ENCODE peak calls at places on chromosomes 5 and 9, in eight cellular contexts. Q is SK-N-SH; B is activated gamma-delta T cell treated with anti-CD3 and anti-CD28 coated beads, Interleukin-2, amount 50 U/mL, for 16 hours; S is SJSA1; P is activated T-cell treated with anti-CD3 and anti-CD28 coated beads for 1 hour; O is HTR-8/SVneo; G is H4; U is transverse colon. Z is an unnamed sample.

GRCh38 chr5:80777347-80778287 is 122.8 kb upstream of the DHFR start:
- DNase-seq in O (no peak), U (no peak), G (no peak), P (no peak), S (no peak), Q (peak; percentile 37), B (no peak), Z (no peak)

GRCh38 chr9:14750871-14751270 is 28.3 kb upstream of the CER1 start:
- DNase-seq in Q (no peak), O (no peak), U (no peak), P (no peak), B (no peak), S (no peak), G (no peak), Z (no peak)

GRCh38 chr9:99011161-99011709 is 67.5 kb downstream of the COL15A1 start:
- DNase-seq in S (no peak), G (peak; percentile 62), O (no peak), Q (no peak), P (no peak), B (no peak), U (no peak), Z (no peak)

GRCh38 chr5:170307575-170308465 is 10.2 kb upstream of the LCP2 start:
- DNase-seq in O (no peak), P (no peak), Q (no peak), G (peak; percentile 88), U (peak; percentile 52), B (no peak), S (peak; percentile 12), Z (no peak)

GRCh38 chr5:73786043-73786831 is 160.2 kb downstream of the ARHGEF28 start:
- DNase-seq in P (no peak), Q (no peak), S (no peak), B (no peak), O (no peak), U (no peak), G (no peak), Z (no peak)

GRCh38 chr9:86093788-86094555 is 5.4 kb downstream of the GOLM1 start:
- DNase-seq in S (no peak), U (peak; percentile 87), P (no peak), G (peak; percentile 24), O (no peak), B (no peak), Q (no peak), Z (no peak)

GRCh38 chr5:66958126-66958983 is 238.2 kb downstream of the CD180 start:
- DNase-seq in B (no peak), O (no peak), P (no peak), U (no peak), Q (no peak), G (no peak), S (peak; percentile 46), Z (no peak)

GRCh38 chr9:30851600-30851999 is 1532.8 kb upstream of the ACO1 start:
- DNase-seq in S (no peak), O (no peak), G (no peak), U (no peak), B (no peak), Q (no peak), P (no peak), Z (no peak)

GRCh38 chr5:73867344-73868335 is 241.6 kb downstream of the ARHGEF28 start:
- DNase-seq in S (peak; percentile 85), B (no peak), Q (no peak), P (no peak), G (peak; percentile 18), U (no peak), O (no peak), Z (no peak)

GRCh38 chr9:91210318-91210717 is 151.4 kb downstream of the AUH start:
- DNase-seq in G (no peak), B (no peak), O (no peak), Q (no peak), S (no peak), U (no peak), P (no peak), Z (no peak)

Z was measured in CD8-positive, alpha-beta T cell.